ENCODE peak calls at places on chromosomes 11 and 22, in nine cellular contexts. W, J, V, D, X, I, A, L and Z are unnamed samples.

GRCh38 chr11:111331711-111332479 is 33.5 kb downstream of the POU2AF3 start:
- DNase-seq in W (no peak), J (no peak), V (no peak), D (peak), X (no peak), I (no peak), A (no peak), L (peak), Z (no peak)

GRCh38 chr11:7032692-7033091 is 12.4 kb downstream of the NLRP14 start:
- DNase-seq in W (no peak), J (no peak), V (no peak), D (no peak), X (no peak), I (no peak), A (no peak), L (no peak), Z (no peak)

GRCh38 chr11:115920841-115921480 is 416.7 kb upstream of the CADM1 start:
- DNase-seq in W (peak), J (no peak), V (no peak), D (no peak), X (no peak), I (no peak), A (no peak), L (no peak), Z (no peak)

GRCh38 chr11:86360775-86361395 is 13.8 kb upstream of the CCDC81 start:
- DNase-seq in W (no peak), J (no peak), V (no peak), D (no peak), X (no peak), I (no peak), A (peak), L (peak), Z (peak)

GRCh38 chr11:22192642-22193347 is at the start of gene ANO5:
- DNase-seq in W (peak), J (no peak), V (peak), D (peak), X (no peak), I (no peak), A (no peak), L (no peak), Z (no peak)

GRCh38 chr22:49997221-49997599 is 15.4 kb downstream of the IL17REL start:
- DNase-seq in W (no peak), J (no peak), V (peak), D (no peak), X (no peak), I (no peak), A (no peak), L (no peak), Z (no peak)

GRCh38 chr22:35430897-35431322 is 31.0 kb downstream of the MCM5 start:
- DNase-seq in W (peak), J (peak), V (peak), D (peak), X (peak), I (no peak), A (peak), L (peak), Z (peak)

GRCh38 chr11:104254347-104254746 is 90.4 kb upstream of the PDGFD start:
- DNase-seq in W (peak), J (peak), V (peak), D (no peak), X (peak), I (peak), A (peak), L (peak), Z (peak)

GRCh38 chr22:47013861-47014635 is 251.6 kb downstream of the TBC1D22A start:
- DNase-seq in W (no peak), J (no peak), V (no peak), D (no peak), X (no peak), I (no peak), A (no peak), L (no peak), Z (no peak)

GRCh38 chr11:127506647-127507046 is 506.1 kb upstream of the KIRREL3 start:
- DNase-seq in W (no peak), J (no peak), V (no peak), D (no peak), X (no peak), I (no peak), A (no peak), L (no peak), Z (no peak)

GRCh38 chr11:72676874-72677341 is 2.7 kb upstream of the PDE2A start:
- DNase-seq in W (peak), J (peak), V (peak), D (peak), X (peak), I (no peak), A (no peak), L (no peak), Z (no peak)

GRCh38 chr11:68524213-68524612 is 63.7 kb downstream of the PPP6R3 start:
- DNase-seq in W (no peak), J (no peak), V (no peak), D (no peak), X (no peak), I (no peak), A (no peak), L (no peak), Z (no peak)

GRCh38 chr11:28483072-28483867 is 375.1 kb downstream of the METTL15 start:
- DNase-seq in W (no peak), J (no peak), V (no peak), D (no peak), X (no peak), I (no peak), A (no peak), L (no peak), Z (no peak)

GRCh38 chr22:41021039-41021654 is 70.0 kb downstream of the RBX1 start:
- DNase-seq in W (peak), J (no peak), V (peak), D (peak), X (peak), I (no peak), A (no peak), L (no peak), Z (no peak)

GRCh38 chr22:19597399-19597735 is 73.2 kb upstream of the CLDN5 start:
- DNase-seq in W (no peak), J (no peak), V (no peak), D (no peak), X (peak), I (no peak), A (no peak), L (no peak), Z (no peak)

GRCh38 chr11:69448471-69449284 is 32.8 kb upstream of the LINC01488 start:
- DNase-seq in W (no peak), J (no peak), V (no peak), D (no peak), X (no peak), I (no peak), A (no peak), L (no peak), Z (no peak)

GRCh38 chr11:107413352-107413751 is 44.3 kb downstream of the CWF19L2 start:
- DNase-seq in W (peak), J (no peak), V (no peak), D (no peak), X (no peak), I (no peak), A (no peak), L (no peak), Z (no peak)

GRCh38 chr11:86440305-86440716 is 65.6 kb downstream of the CCDC81 start:
- DNase-seq in W (no peak), J (no peak), V (no peak), D (no peak), X (no peak), I (no peak), A (no peak), L (peak), Z (peak)

GRCh38 chr11:44556735-44557409 is 8.6 kb upstream of the CD82 start:
- DNase-seq in W (peak), J (peak), V (peak), D (peak), X (peak), I (no peak), A (peak), L (no peak), Z (no peak)

GRCh38 chr11:123253909-123254308 is 58.9 kb upstream of the CLMP start:
- DNase-seq in W (no peak), J (no peak), V (no peak), D (no peak), X (no peak), I (no peak), A (no peak), L (peak), Z (no peak)

GRCh38 chr11:33454264-33454663 is 197.1 kb downstream of the HIPK3 start:
- DNase-seq in W (no peak), J (no peak), V (no peak), D (no peak), X (no peak), I (no peak), A (no peak), L (no peak), Z (no peak)

GRCh38 chr11:110032257-110032656 is 60.9 kb upstream of the ZC3H12C start:
- DNase-seq in W (no peak), J (no peak), V (no peak), D (no peak), X (no peak), I (no peak), A (no peak), L (no peak), Z (no peak)
- H3K4me3 ChIP-seq in W (no peak), J (no peak), V (no peak), D (no peak), X (no peak), I (no peak), A (no peak), L (no peak), Z (no peak)

GRCh38 chr11:130631119-130631518 is 182.7 kb downstream of the ADAMTS15 start:
- DNase-seq in W (peak), J (no peak), V (no peak), D (no peak), X (no peak), I (no peak), A (peak), L (peak), Z (peak)
- H3K4me3 ChIP-seq in W (no peak), J (no peak), V (no peak), D (no peak), X (no peak), I (no peak), A (no peak), L (no peak), Z (no peak)

GRCh38 chr22:43449831-43450225 is 38.0 kb downstream of the MPPED1 start:
- DNase-seq in W (no peak), J (no peak), V (no peak), D (no peak), X (no peak), I (no peak), A (no peak), L (no peak), Z (no peak)
- H3K4me3 ChIP-seq in W (no peak), J (no peak), V (no peak), D (no peak), X (no peak), I (no peak), A (no peak), L (no peak), Z (no peak)

DNA sequence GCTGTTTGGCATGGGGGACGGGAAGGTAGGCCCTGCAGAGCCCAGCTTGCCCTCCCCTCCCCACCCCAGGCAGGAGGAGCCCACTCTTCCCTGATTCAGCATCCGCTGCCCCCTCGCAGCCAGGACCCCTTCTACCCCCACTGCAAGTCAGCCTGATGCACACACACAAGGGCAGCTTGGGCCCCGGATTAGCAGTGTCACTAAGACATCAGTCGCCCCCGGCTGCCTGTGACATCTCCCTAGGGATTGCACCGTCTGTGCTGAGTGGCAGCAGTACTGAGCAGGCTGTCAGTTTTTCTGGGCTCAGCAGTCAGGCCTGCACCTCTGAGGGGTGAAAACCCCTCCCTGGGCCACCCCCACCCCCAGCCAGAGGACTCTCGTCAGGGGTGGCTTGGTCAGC is 30.4 kb upstream of the SYT7 start:
- DNase-seq in W (no peak), J (no peak), V (no peak), D (no peak), X (peak), I (no peak), A (no peak), L (no peak), Z (no peak)
- H3K4me3 ChIP-seq in W (no peak), J (no peak), V (no peak), D (no peak), X (no peak), I (no peak), A (no peak), L (no peak), Z (no peak)

GRCh38 chr11:65115361-65116082 is 2.0 kb downstream of the ZNHIT2 start:
- DNase-seq in W (no peak), J (no peak), V (peak), D (peak), X (no peak), I (no peak), A (no peak), L (no peak), Z (no peak)
- H3K4me3 ChIP-seq in W (no peak), J (no peak), V (no peak), D (no peak), X (peak), I (no peak), A (peak), L (no peak), Z (no peak)

DNA sequence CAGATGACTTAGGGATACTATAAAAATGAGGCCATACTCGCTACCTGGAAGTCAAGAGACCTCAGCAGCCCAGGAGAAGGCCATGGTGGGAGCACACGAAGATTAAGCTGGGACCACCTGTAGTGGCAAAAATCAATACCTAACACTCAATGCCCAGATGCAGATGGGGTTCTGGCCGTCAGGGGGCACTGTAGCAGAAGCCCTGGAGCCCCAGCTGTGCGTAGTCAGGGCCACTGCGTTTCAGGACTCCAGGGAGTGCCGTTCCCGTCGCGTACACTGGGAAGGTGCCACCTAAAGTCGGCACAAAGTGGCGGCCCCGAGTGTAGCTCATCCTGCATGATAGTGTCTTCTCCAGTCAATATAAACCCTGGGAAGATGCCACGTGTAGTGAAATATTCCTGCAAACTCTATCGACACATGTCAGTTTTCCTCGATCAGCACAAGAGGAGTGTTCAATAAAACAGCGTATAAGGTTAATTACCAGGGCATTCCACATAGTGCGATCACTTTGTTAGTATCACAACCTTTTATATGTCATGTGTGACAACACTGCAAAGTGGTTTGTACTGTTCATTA is 123.7 kb upstream of the NTM start:
- DNase-seq in W (peak), J (no peak), V (peak), D (no peak), X (peak), I (no peak), A (no peak), L (no peak), Z (no peak)
- H3K4me3 ChIP-seq in W (no peak), J (no peak), V (no peak), D (no peak), X (no peak), I (no peak), A (no peak), L (no peak), Z (no peak)

GRCh38 chr22:37927129-37927936 is 21.2 kb downstream of the MICALL1 start:
- DNase-seq in W (no peak), J (no peak), V (no peak), D (no peak), X (no peak), I (no peak), A (no peak), L (no peak), Z (no peak)

GRCh38 chr22:37924386-37925065 is 18.4 kb downstream of the MICALL1 start:
- DNase-seq in W (no peak), J (no peak), V (no peak), D (no peak), X (no peak), I (no peak), A (no peak), L (no peak), Z (no peak)

GRCh38 chr22:37926358-37926757 is 20.3 kb downstream of the MICALL1 start:
- DNase-seq in W (no peak), J (no peak), V (peak), D (no peak), X (no peak), I (no peak), A (no peak), L (no peak), Z (no peak)

GRCh38 chr22:37925311-37925710 is 19.2 kb downstream of the MICALL1 start:
- DNase-seq in W (no peak), J (no peak), V (no peak), D (no peak), X (no peak), I (no peak), A (no peak), L (no peak), Z (no peak)

GRCh38 chr22:37925767-37926166 is 19.7 kb downstream of the MICALL1 start:
- DNase-seq in W (no peak), J (no peak), V (no peak), D (no peak), X (no peak), I (no peak), A (no peak), L (no peak), Z (no peak)
- H3K4me3 ChIP-seq in W (no peak), J (no peak), V (no peak), D (no peak), X (no peak), I (no peak), A (no peak), L (no peak), Z (no peak)

DNA sequence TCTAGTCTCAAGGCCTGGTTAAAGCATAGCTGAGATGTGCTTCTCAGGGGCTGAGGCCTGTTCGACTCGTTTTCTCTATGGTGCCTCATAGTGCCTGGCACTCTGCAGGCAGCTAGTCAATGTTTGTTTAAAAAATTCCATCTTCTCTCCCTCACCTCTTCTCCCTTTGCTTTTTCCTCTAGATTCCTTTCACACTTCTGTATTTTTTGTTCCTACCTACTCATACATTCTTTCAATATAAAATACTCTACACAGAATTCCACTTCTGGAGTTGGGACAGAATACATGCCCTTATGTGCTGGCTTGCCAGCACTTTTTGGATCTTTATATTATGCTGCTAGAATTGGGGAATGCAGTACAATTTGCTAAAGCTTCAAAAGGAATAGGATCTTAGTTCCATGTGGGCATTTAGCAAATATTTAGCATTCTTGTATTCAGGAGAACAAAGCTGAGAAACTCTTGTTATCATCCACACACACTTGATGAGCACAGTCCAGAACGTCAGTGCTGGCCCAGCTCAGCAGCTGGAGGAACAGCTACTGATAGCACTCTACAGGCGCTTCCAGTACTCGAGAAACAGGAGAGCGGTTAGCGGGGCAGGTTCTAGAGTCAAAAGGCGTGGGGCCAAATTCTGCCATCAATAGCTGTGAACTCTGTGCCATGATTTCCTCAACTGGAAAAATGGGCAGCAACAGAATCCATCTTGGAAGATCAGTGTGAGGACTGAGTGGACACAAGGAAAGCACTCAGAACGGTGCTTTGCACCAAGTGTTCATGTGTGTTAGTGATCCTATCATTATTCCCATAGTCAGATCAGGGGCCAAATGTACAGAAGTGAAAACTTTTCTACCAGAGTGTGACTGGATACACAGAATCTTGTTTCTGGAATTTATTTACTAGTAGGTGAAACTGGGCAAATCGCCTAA is 3.4 kb downstream of the JOSD1 start:
- DNase-seq in W (no peak), J (no peak), V (no peak), D (no peak), X (no peak), I (no peak), A (no peak), L (no peak), Z (no peak)
- H3K4me3 ChIP-seq in W (no peak), J (no peak), V (no peak), D (no peak), X (peak), I (no peak), A (peak), L (no peak), Z (no peak)